ENCODE peak calls at places on chromosomes 2 and 18, in five cellular contexts. One of them, this sample, is unnamed.

GRCh38 chr18:46301571-46301970 is 197.4 kb downstream of the HAUS1 start:
- DNase-seq in kidney epithelial cell: no peak
- DNase-seq in activated naive CD4-positive, alpha-beta T cell: no peak
- DNase-seq in stimulated activated CD8-positive, alpha-beta memory T cell treated with anti-CD3 and anti-CD28 coated beads, Interleukin-15, amount 100 ng/mL, for 48 hours: no peak
- DNase-seq in fibroblast of lung: no peak
- DNase-seq in this sample: no peak

GRCh38 chr18:76314496-76314895 is 180.5 kb downstream of the ZNF516 start:
- DNase-seq in activated naive CD4-positive, alpha-beta T cell: no peak
- DNase-seq in kidney epithelial cell: no peak
- DNase-seq in stimulated activated CD8-positive, alpha-beta memory T cell treated with anti-CD3 and anti-CD28 coated beads, Interleukin-15, amount 100 ng/mL, for 48 hours: no peak
- DNase-seq in fibroblast of lung: no peak
- DNase-seq in this sample: no peak

GRCh38 chr2:164739966-164740365 is 101.7 kb downstream of the COBLL1 start:
- DNase-seq in stimulated activated CD8-positive, alpha-beta memory T cell treated with anti-CD3 and anti-CD28 coated beads, Interleukin-15, amount 100 ng/mL, for 48 hours: no peak
- DNase-seq in activated naive CD4-positive, alpha-beta T cell: no peak
- DNase-seq in fibroblast of lung: peak; percentile 59
- DNase-seq in kidney epithelial cell: no peak
- DNase-seq in this sample: no peak

GRCh38 chr18:59900222-59901128 is 679 bp downstream of the PMAIP1 start:
- DNase-seq in kidney epithelial cell: no peak
- DNase-seq in activated naive CD4-positive, alpha-beta T cell: peak; percentile 22
- DNase-seq in fibroblast of lung: peak; percentile 88
- DNase-seq in stimulated activated CD8-positive, alpha-beta memory T cell treated with anti-CD3 and anti-CD28 coated beads, Interleukin-15, amount 100 ng/mL, for 48 hours: peak; percentile 44
- DNase-seq in this sample: peak; percentile 36

GRCh38 chr2:173544621-173545363 is 190.1 kb downstream of the CDCA7 start:
- DNase-seq in stimulated activated CD8-positive, alpha-beta memory T cell treated with anti-CD3 and anti-CD28 coated beads, Interleukin-15, amount 100 ng/mL, for 48 hours: no peak
- DNase-seq in activated naive CD4-positive, alpha-beta T cell: no peak
- DNase-seq in kidney epithelial cell: peak; percentile 57
- DNase-seq in fibroblast of lung: no peak
- DNase-seq in this sample: no peak

GRCh38 chr2:28449126-28449488 is 46.8 kb upstream of the PLB1 start:
- DNase-seq in kidney epithelial cell: no peak
- DNase-seq in fibroblast of lung: no peak
- DNase-seq in stimulated activated CD8-positive, alpha-beta memory T cell treated with anti-CD3 and anti-CD28 coated beads, Interleukin-15, amount 100 ng/mL, for 48 hours: no peak
- DNase-seq in activated naive CD4-positive, alpha-beta T cell: no peak
- DNase-seq in this sample: no peak

GRCh38 chr18:80109676-80110078 is 615 bp downstream of the ADNP2 start:
- DNase-seq in stimulated activated CD8-positive, alpha-beta memory T cell treated with anti-CD3 and anti-CD28 coated beads, Interleukin-15, amount 100 ng/mL, for 48 hours: peak; percentile 14
- DNase-seq in activated naive CD4-positive, alpha-beta T cell: no peak
- DNase-seq in fibroblast of lung: peak; percentile 39
- DNase-seq in kidney epithelial cell: no peak
- DNase-seq in this sample: no peak

GRCh38 chr2:233444501-233444900 is 90.2 kb downstream of the DGKD start:
- DNase-seq in stimulated activated CD8-positive, alpha-beta memory T cell treated with anti-CD3 and anti-CD28 coated beads, Interleukin-15, amount 100 ng/mL, for 48 hours: no peak
- DNase-seq in kidney epithelial cell: no peak
- DNase-seq in fibroblast of lung: no peak
- DNase-seq in activated naive CD4-positive, alpha-beta T cell: no peak
- DNase-seq in this sample: no peak

GRCh38 chr18:58870621-58871020 is 5.9 kb downstream of the ZNF532 start:
- DNase-seq in stimulated activated CD8-positive, alpha-beta memory T cell treated with anti-CD3 and anti-CD28 coated beads, Interleukin-15, amount 100 ng/mL, for 48 hours: no peak
- DNase-seq in kidney epithelial cell: no peak
- DNase-seq in activated naive CD4-positive, alpha-beta T cell: no peak
- DNase-seq in fibroblast of lung: no peak
- DNase-seq in this sample: no peak

This sample was measured in BE2C.